ENCODE peak calls at places on chromosomes 5 and 9, in five cellular contexts. R is ovary, S is GM12864, F is left lung, Z is lung. C is an unnamed sample.

GRCh38 chr5:5979362-5979760 is 399.0 kb downstream of the MED10 start:
- DNase-seq in F (peak; percentile 56), R (no peak), S (no peak), Z (no peak), C (peak; percentile 38)

GRCh38 chr5:32004404-32004803 is 169.7 kb downstream of the GOLPH3 start:
- DNase-seq in F (no peak), S (no peak), Z (no peak), R (no peak), C (no peak)

GRCh38 chr5:65873181-65873580 is 53.2 kb upstream of the ERBIN start:
- DNase-seq in S (no peak), F (no peak), Z (no peak), R (no peak), C (no peak)

GRCh38 chr5:13359326-13359725 is 585.2 kb downstream of the DNAH5 start:
- DNase-seq in R (no peak), Z (no peak), S (no peak), F (no peak), C (no peak)

GRCh38 chr5:173823274-173823644 is 64.9 kb upstream of the CPEB4 start:
- DNase-seq in Z (no peak), F (no peak), S (no peak), R (no peak), C (no peak)

GRCh38 chr9:98795295-98795955 is 930 bp downstream of the ANKS6 start:
- DNase-seq in Z (no peak), F (no peak), S (no peak), R (no peak), C (no peak)

GRCh38 chr5:151758430-151759241 is at the start of gene ATOX1:
- DNase-seq in F (peak; percentile 94), R (peak; percentile 90), Z (peak; percentile 89), S (no peak), C (peak; percentile 96)

GRCh38 chr5:84119252-84119651 is 265.4 kb downstream of the EDIL3 start:
- DNase-seq in R (no peak), S (no peak), F (no peak), Z (no peak), C (no peak)

GRCh38 chr5:103031607-103032006 is 88.3 kb downstream of the GIN1 start:
- DNase-seq in S (no peak), R (no peak), Z (no peak), F (no peak), C (no peak)

GRCh38 chr5:94199566-94199965 is 418.8 kb downstream of the KIAA0825 start:
- DNase-seq in Z (no peak), F (no peak), S (no peak), R (no peak), C (no peak)

GRCh38 chr5:34688015-34688800 is 32.1 kb downstream of the RAI14 start:
- DNase-seq in R (no peak), Z (no peak), S (no peak), F (no peak), C (no peak)

GRCh38 chr5:17360879-17361278 is 137.2 kb upstream of the TAF11L2 start:
- DNase-seq in S (no peak), Z (no peak), F (no peak), R (no peak), C (no peak)

GRCh38 chr5:11182441-11183080 is 421.5 kb upstream of the DAP start:
- DNase-seq in Z (no peak), R (no peak), S (no peak), F (no peak), C (no peak)

GRCh38 chr9:4689687-4690104 is 10.3 kb downstream of the CDC37L1 start:
- DNase-seq in Z (no peak), S (peak; percentile 44), F (no peak), R (no peak), C (no peak)

GRCh38 chr9:18837402-18837801 is 195.6 kb downstream of the SAXO1 start:
- DNase-seq in F (no peak), S (no peak), R (no peak), Z (no peak), C (no peak)

GRCh38 chr9:131658753-131659129 is 81.1 kb downstream of the RAPGEF1 start:
- DNase-seq in F (no peak), Z (no peak), S (no peak), R (no peak), C (no peak)

GRCh38 chr9:133088756-133089155 is 27.0 kb downstream of the CEL start:
- DNase-seq in R (no peak), Z (no peak), F (no peak), S (no peak), C (no peak)

GRCh38 chr5:14265574-14265973 is 122.4 kb downstream of the TRIO start:
- DNase-seq in F (no peak), S (no peak), R (no peak), Z (no peak), C (no peak)

GRCh38 chr5:138963763-138964371 is 88.7 kb upstream of the LRRTM2 start:
- DNase-seq in F (no peak), Z (no peak), R (no peak), S (no peak), C (no peak)

GRCh38 chr5:59385700-59386099 is 507.8 kb downstream of the PDE4D start:
- DNase-seq in F (no peak), S (no peak), Z (no peak), R (no peak), C (no peak)

GRCh38 chr5:78638973-78639669 is 9.5 kb downstream of the LHFPL2 start:
- DNase-seq in F (no peak), Z (no peak), S (no peak), R (no peak), C (no peak)

GRCh38 chr9:26112724-26113123 is 434.5 kb upstream of the TUSC1 start:
- DNase-seq in F (no peak), R (no peak), S (no peak), Z (no peak), C (no peak)

GRCh38 chr5:108545301-108545700 is 163.4 kb upstream of the FBXL17 start:
- DNase-seq in S (no peak), Z (no peak), F (no peak), R (no peak), C (no peak)

GRCh38 chr9:26163931-26164330 is 485.7 kb upstream of the TUSC1 start:
- DNase-seq in R (no peak), S (no peak), Z (no peak), F (no peak), C (no peak)

GRCh38 chr9:136077491-136077890 is 17.6 kb downstream of the NACC2 start:
- DNase-seq in Z (no peak), F (no peak), S (no peak), R (no peak), C (no peak)

GRCh38 chr9:115241641-115242040 is 123.7 kb upstream of the TNC start:
- DNase-seq in Z (no peak), S (no peak), F (no peak), R (no peak), C (no peak)

GRCh38 chr5:111813520-111813919 is 56.5 kb upstream of the NREP start:
- DNase-seq in F (no peak), R (no peak), S (no peak), Z (no peak), C (no peak)

GRCh38 chr9:38022995-38023394 is 46.0 kb downstream of the SHB start:
- DNase-seq in S (no peak), R (no peak), F (peak; percentile 68), Z (no peak), C (peak; percentile 66)

GRCh38 chr9:129988607-129989361 is 54.2 kb downstream of the FNBP1 start:
- DNase-seq in F (no peak), Z (no peak), S (peak; percentile 94), R (no peak), C (no peak)

GRCh38 chr9:127974002-127974768 is 6.6 kb downstream of the EEIG1 start:
- DNase-seq in R (no peak), F (no peak), Z (no peak), S (no peak), C (no peak)

GRCh38 chr5:178314961-178315820 is 82.6 kb upstream of the PHYKPL start:
- DNase-seq in R (no peak), Z (no peak), F (no peak), S (no peak), C (peak; percentile 8)

GRCh38 chr5:1519631-1520141 is 4.1 kb downstream of the LPCAT1 start:
- DNase-seq in Z (peak; percentile 26), S (no peak), R (peak; percentile 4), F (peak; percentile 32), C (no peak)

GRCh38 chr9:114266969-114267368 is 55.9 kb upstream of the ORM1 start:
- DNase-seq in R (no peak), Z (no peak), F (no peak), S (no peak), C (no peak)

GRCh38 chr9:106179181-106179580 is 484.8 kb downstream of the TMEM38B start:
- DNase-seq in F (no peak), Z (no peak), S (no peak), R (no peak), C (no peak)

GRCh38 chr9:23088932-23089364 is 642.3 kb downstream of the DMRTA1 start:
- DNase-seq in F (no peak), R (no peak), S (no peak), Z (no peak), C (peak; percentile 28)
- TF ChIP-seq CTCF in F (no peak), R (no peak), S (no peak), Z (no peak), C (no peak)

GRCh38 chr9:137674307-137675305 is 55.8 kb downstream of the EHMT1 start:
- DNase-seq in Z (no peak), F (no peak), R (no peak), S (no peak), C (no peak)
- TF ChIP-seq CTCF in Z (no peak), F (no peak), R (no peak), S (no peak), C (no peak)

DNA sequence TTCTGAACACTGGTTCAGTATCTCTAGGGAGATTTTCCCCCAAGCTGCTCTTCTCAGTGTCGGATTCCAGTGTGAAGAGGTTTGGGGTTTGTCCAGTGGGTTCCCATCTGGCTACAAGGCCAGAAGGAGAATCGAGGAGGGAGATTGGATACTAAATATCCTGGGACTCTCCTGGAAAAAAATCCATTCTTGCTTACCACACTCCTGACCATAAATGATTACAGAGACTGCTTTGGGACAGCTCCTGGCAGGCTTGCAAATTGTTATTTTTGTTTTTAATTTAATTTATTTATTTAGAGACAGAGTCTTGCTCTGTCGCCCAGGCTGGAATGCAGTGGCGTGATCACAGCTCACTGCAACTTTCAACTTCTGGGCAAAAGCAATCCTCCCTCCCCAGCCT is 4.7 kb upstream of the SUSD1 start:
- DNase-seq in Z (no peak), S (no peak), R (no peak), F (no peak), C (no peak)
- TF ChIP-seq CTCF in Z (no peak), S (no peak), R (no peak), F (no peak), C (no peak)

DNA sequence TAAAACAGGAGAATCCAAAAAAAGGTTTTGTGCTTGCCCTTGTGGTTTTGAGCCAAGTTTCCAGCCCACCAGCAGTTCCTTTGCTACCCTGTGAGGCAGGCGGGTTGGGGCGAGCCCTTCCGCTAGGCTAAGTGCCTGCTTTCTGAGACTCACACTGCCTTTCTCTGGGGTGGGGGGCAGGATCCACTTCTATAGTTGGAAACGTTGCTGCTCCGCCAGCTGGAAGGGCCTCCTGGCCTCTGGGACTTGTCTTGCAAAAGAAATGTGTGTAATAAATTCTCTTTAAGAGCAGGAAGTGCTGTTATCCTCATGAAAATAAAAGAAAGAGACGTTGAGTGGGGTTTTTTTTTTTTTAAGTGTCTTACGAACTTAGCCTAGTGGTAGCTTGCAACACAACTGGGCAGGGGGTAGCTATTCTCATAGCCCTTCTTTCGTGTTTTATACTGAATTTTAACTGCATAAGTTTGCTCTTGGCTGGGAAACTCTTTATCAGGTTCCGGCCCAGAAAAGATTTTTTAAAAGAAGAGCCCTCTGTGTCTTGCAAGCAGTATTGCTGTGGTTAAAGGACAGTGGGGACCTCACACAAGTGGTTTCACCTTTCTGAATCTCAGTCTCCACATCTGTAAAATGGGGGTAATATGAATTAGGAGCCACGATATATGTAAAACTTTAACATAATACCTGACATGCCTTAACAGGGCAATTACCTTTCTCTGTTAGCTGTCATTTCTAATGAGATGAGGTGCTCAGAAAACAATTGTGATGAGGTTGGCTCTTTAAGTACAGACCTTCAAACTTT is 19.8 kb downstream of the JADE2 start:
- DNase-seq in R (peak; percentile 71), S (no peak), Z (no peak), F (no peak), C (no peak)
- TF ChIP-seq CTCF in R (no peak), S (no peak), Z (no peak), F (no peak), C (no peak)